ENCODE peak calls at places on chromosome 2, in six cellular contexts. One of them, this sample, is unnamed.

GRCh38 chr2:221044781-221045180 is 527.3 kb downstream of the EPHA4 start:
- DNase-seq in GM23248: no peak
- DNase-seq in astrocyte: no peak
- DNase-seq in endothelial cell of umbilical vein: no peak
- DNase-seq in fibroblast of lung: no peak
- DNase-seq in hepatocyte: no peak
- DNase-seq in this sample: no peak

GRCh38 chr2:163692611-163693482 is 43.0 kb downstream of the FIGN start:
- DNase-seq in hepatocyte: no peak
- DNase-seq in endothelial cell of umbilical vein: no peak
- DNase-seq in astrocyte: no peak
- DNase-seq in fibroblast of lung: peak; percentile 51
- DNase-seq in GM23248: peak; percentile 27
- DNase-seq in this sample: no peak

GRCh38 chr2:12320027-12320734 is 396.6 kb upstream of the TRIB2 start:
- DNase-seq in GM23248: peak; percentile 52
- DNase-seq in hepatocyte: no peak
- DNase-seq in astrocyte: peak; percentile 23
- DNase-seq in endothelial cell of umbilical vein: no peak
- DNase-seq in fibroblast of lung: peak; percentile 93
- DNase-seq in this sample: no peak

GRCh38 chr2:192218347-192218746 is 23.6 kb upstream of the TMEFF2 start:
- DNase-seq in endothelial cell of umbilical vein: no peak
- DNase-seq in astrocyte: no peak
- DNase-seq in hepatocyte: no peak
- DNase-seq in GM23248: no peak
- DNase-seq in fibroblast of lung: no peak
- DNase-seq in this sample: no peak

GRCh38 chr2:151976945-151977353 is 121.9 kb downstream of the CACNB4 start:
- DNase-seq in astrocyte: no peak
- DNase-seq in hepatocyte: no peak
- DNase-seq in endothelial cell of umbilical vein: no peak
- DNase-seq in GM23248: no peak
- DNase-seq in fibroblast of lung: no peak
- DNase-seq in this sample: no peak

GRCh38 chr2:23925702-23926288 is 1.1 kb downstream of the ATAD2B start:
- DNase-seq in hepatocyte: peak; percentile 67
- DNase-seq in fibroblast of lung: peak; percentile 64
- DNase-seq in astrocyte: peak; percentile 60
- DNase-seq in GM23248: peak; percentile 83
- DNase-seq in endothelial cell of umbilical vein: peak; percentile 76
- DNase-seq in this sample: peak; percentile 33

GRCh38 chr2:98702896-98703620 is 27.9 kb downstream of the MGAT4A start:
- DNase-seq in astrocyte: no peak
- DNase-seq in fibroblast of lung: peak; percentile 10
- DNase-seq in hepatocyte: peak; percentile 16
- DNase-seq in GM23248: no peak
- DNase-seq in endothelial cell of umbilical vein: peak; percentile 63
- DNase-seq in this sample: no peak

GRCh38 chr2:200747668-200748618 is 63.8 kb upstream of the BZW1 start:
- DNase-seq in endothelial cell of umbilical vein: no peak
- DNase-seq in fibroblast of lung: peak; percentile 90
- DNase-seq in astrocyte: peak; percentile 98
- DNase-seq in hepatocyte: peak; percentile 59
- DNase-seq in GM23248: no peak
- DNase-seq in this sample: no peak

GRCh38 chr2:105760639-105761337 is 16.1 kb downstream of the NCK2 start:
- DNase-seq in GM23248: no peak
- DNase-seq in endothelial cell of umbilical vein: no peak
- DNase-seq in hepatocyte: no peak
- DNase-seq in fibroblast of lung: no peak
- DNase-seq in astrocyte: no peak
- DNase-seq in this sample: no peak
- TF ChIP-seq EZH2 in GM23248: no peak
- TF ChIP-seq EZH2 in endothelial cell of umbilical vein: no peak
- TF ChIP-seq EZH2 in hepatocyte: no peak
- TF ChIP-seq EZH2 in fibroblast of lung: no peak
- TF ChIP-seq EZH2 in astrocyte: no peak
- TF ChIP-seq EZH2 in this sample: no peak

GRCh38 chr2:45013229-45014015 is 4.2 kb upstream of the SIX2 start:
- DNase-seq in endothelial cell of umbilical vein: no peak
- DNase-seq in hepatocyte: no peak
- DNase-seq in GM23248: peak; percentile 37
- DNase-seq in astrocyte: no peak
- DNase-seq in fibroblast of lung: no peak
- DNase-seq in this sample: no peak
- H3K27me3 ChIP-seq in endothelial cell of umbilical vein: peaks cover 76% of the 10 kb centered on the region
- H3K27me3 ChIP-seq in hepatocyte: peaks cover 90% of the 10 kb centered on the region
- H3K27me3 ChIP-seq in GM23248: peaks cover 46% of the 10 kb centered on the region
- H3K27me3 ChIP-seq in astrocyte: peaks cover 85% of the 10 kb centered on the region
- H3K27me3 ChIP-seq in fibroblast of lung: peaks cover 68% of the 10 kb centered on the region
- H3K27me3 ChIP-seq in this sample: no peaks in the 10 kb centered on the region

GRCh38 chr2:236179653-236180500 is 11.7 kb upstream of the GBX2 start:
- DNase-seq in astrocyte: peak; percentile 81
- DNase-seq in fibroblast of lung: peak; percentile 13
- DNase-seq in endothelial cell of umbilical vein: peak; percentile 91
- DNase-seq in GM23248: peak; percentile 62
- DNase-seq in hepatocyte: no peak
- DNase-seq in this sample: peak; percentile 24

GRCh38 chr2:236177604-236177966 is 9.4 kb upstream of the GBX2 start:
- DNase-seq in fibroblast of lung: peak; percentile 19
- DNase-seq in endothelial cell of umbilical vein: peak; percentile 55
- DNase-seq in astrocyte: no peak
- DNase-seq in GM23248: peak; percentile 75
- DNase-seq in hepatocyte: peak; percentile 66
- DNase-seq in this sample: no peak

GRCh38 chr2:236177967-236178909 is 10.1 kb upstream of the GBX2 start:
- DNase-seq in hepatocyte: peak; percentile 84
- DNase-seq in endothelial cell of umbilical vein: peak; percentile 78
- DNase-seq in fibroblast of lung: peak; percentile 47
- DNase-seq in GM23248: peak; percentile 77
- DNase-seq in astrocyte: peak; percentile 26
- DNase-seq in this sample: peak; percentile 87

GRCh38 chr2:236180501-236180816 is 12.3 kb upstream of the GBX2 start:
- DNase-seq in hepatocyte: no peak
- DNase-seq in endothelial cell of umbilical vein: no peak
- DNase-seq in fibroblast of lung: peak; percentile 8
- DNase-seq in astrocyte: no peak
- DNase-seq in GM23248: peak; percentile 37
- DNase-seq in this sample: no peak

GRCh38 chr2:236178921-236179652 is 10.9 kb upstream of the GBX2 start:
- DNase-seq in endothelial cell of umbilical vein: peak; percentile 60
- DNase-seq in astrocyte: peak; percentile 27
- DNase-seq in hepatocyte: no peak
- DNase-seq in GM23248: peak; percentile 57
- DNase-seq in fibroblast of lung: peak; percentile 22
- DNase-seq in this sample: no peak
- TF ChIP-seq EZH2 in endothelial cell of umbilical vein: no peak
- TF ChIP-seq EZH2 in astrocyte: peak; percentile 37
- TF ChIP-seq EZH2 in hepatocyte: peak; percentile 92
- TF ChIP-seq EZH2 in GM23248: peak; percentile 94
- TF ChIP-seq EZH2 in fibroblast of lung: no peak
- TF ChIP-seq EZH2 in this sample: no peak

GRCh38 chr2:70733428-70734185 is 34.4 kb downstream of the ADD2 start:
- DNase-seq in endothelial cell of umbilical vein: no peak
- DNase-seq in fibroblast of lung: no peak
- DNase-seq in astrocyte: no peak
- DNase-seq in GM23248: no peak
- DNase-seq in hepatocyte: no peak
- DNase-seq in this sample: no peak
- H3K27me3 ChIP-seq in endothelial cell of umbilical vein: peaks cover 13% of the 10 kb centered on the region
- H3K27me3 ChIP-seq in fibroblast of lung: no peaks in the 10 kb centered on the region
- H3K27me3 ChIP-seq in astrocyte: peaks cover 5% of the 10 kb centered on the region
- H3K27me3 ChIP-seq in GM23248: peaks cover 30% of the 10 kb centered on the region
- H3K27me3 ChIP-seq in hepatocyte: peaks cover 26% of the 10 kb centered on the region
- H3K27me3 ChIP-seq in this sample: peaks cover 33% of the 10 kb centered on the region

GRCh38 chr2:161427413-161428239 is 11.5 kb downstream of the TBR1 start:
- DNase-seq in endothelial cell of umbilical vein: no peak
- DNase-seq in hepatocyte: no peak
- DNase-seq in GM23248: peak; percentile 17
- DNase-seq in fibroblast of lung: peak; percentile 20
- DNase-seq in astrocyte: no peak
- DNase-seq in this sample: no peak
- TF ChIP-seq EZH2 in endothelial cell of umbilical vein: peak; percentile 99
- TF ChIP-seq EZH2 in hepatocyte: peak; percentile 86
- TF ChIP-seq EZH2 in GM23248: no peak
- TF ChIP-seq EZH2 in fibroblast of lung: peak; percentile 91
- TF ChIP-seq EZH2 in astrocyte: peak; percentile 91
- TF ChIP-seq EZH2 in this sample: no peak

GRCh38 chr2:239778042-239778811 is 246.9 kb downstream of the NDUFA10 start:
- DNase-seq in GM23248: no peak
- DNase-seq in fibroblast of lung: no peak
- DNase-seq in hepatocyte: no peak
- DNase-seq in endothelial cell of umbilical vein: no peak
- DNase-seq in astrocyte: no peak
- DNase-seq in this sample: no peak

GRCh38 chr2:239776441-239777033 is 248.6 kb downstream of the NDUFA10 start:
- DNase-seq in endothelial cell of umbilical vein: no peak
- DNase-seq in fibroblast of lung: no peak
- DNase-seq in GM23248: no peak
- DNase-seq in astrocyte: no peak
- DNase-seq in hepatocyte: no peak
- DNase-seq in this sample: no peak

GRCh38 chr2:239775623-239776440 is 249.3 kb downstream of the NDUFA10 start:
- DNase-seq in fibroblast of lung: no peak
- DNase-seq in endothelial cell of umbilical vein: no peak
- DNase-seq in GM23248: peak; percentile 60
- DNase-seq in hepatocyte: no peak
- DNase-seq in astrocyte: no peak
- DNase-seq in this sample: no peak

GRCh38 chr2:239778861-239779591 is 246.1 kb downstream of the NDUFA10 start:
- DNase-seq in astrocyte: no peak
- DNase-seq in hepatocyte: no peak
- DNase-seq in fibroblast of lung: no peak
- DNase-seq in GM23248: no peak
- DNase-seq in endothelial cell of umbilical vein: no peak
- DNase-seq in this sample: no peak

GRCh38 chr2:239777219-239777618 is 247.9 kb downstream of the NDUFA10 start:
- DNase-seq in endothelial cell of umbilical vein: no peak
- DNase-seq in GM23248: no peak
- DNase-seq in astrocyte: no peak
- DNase-seq in hepatocyte: no peak
- DNase-seq in fibroblast of lung: no peak
- DNase-seq in this sample: no peak
- H3K27me3 ChIP-seq in endothelial cell of umbilical vein: no peaks in the 10 kb centered on the region
- H3K27me3 ChIP-seq in GM23248: peaks cover 12% of the 10 kb centered on the region
- H3K27me3 ChIP-seq in astrocyte: no peaks in the 10 kb centered on the region
- H3K27me3 ChIP-seq in hepatocyte: peaks cover 4% of the 10 kb centered on the region
- H3K27me3 ChIP-seq in fibroblast of lung: no peaks in the 10 kb centered on the region
- H3K27me3 ChIP-seq in this sample: peaks cover 100% of the 10 kb centered on the region

GRCh38 chr2:218961229-218961628 is 1.8 kb downstream of the CDK5R2 start:
- DNase-seq in astrocyte: no peak
- DNase-seq in hepatocyte: no peak
- DNase-seq in GM23248: no peak
- DNase-seq in endothelial cell of umbilical vein: no peak
- DNase-seq in fibroblast of lung: no peak
- DNase-seq in this sample: no peak

GRCh38 chr2:218959141-218959731 is at the start of gene CDK5R2:
- DNase-seq in endothelial cell of umbilical vein: peak; percentile 77
- DNase-seq in GM23248: peak; percentile 85
- DNase-seq in fibroblast of lung: peak; percentile 83
- DNase-seq in hepatocyte: peak; percentile 88
- DNase-seq in astrocyte: peak; percentile 55
- DNase-seq in this sample: peak; percentile 83

GRCh38 chr2:218961651-218962570 is 2.4 kb downstream of the CDK5R2 start:
- DNase-seq in GM23248: no peak
- DNase-seq in hepatocyte: no peak
- DNase-seq in astrocyte: no peak
- DNase-seq in endothelial cell of umbilical vein: no peak
- DNase-seq in fibroblast of lung: no peak
- DNase-seq in this sample: no peak

GRCh38 chr2:218959761-218960195 is 312 bp downstream of the CDK5R2 start:
- DNase-seq in hepatocyte: no peak
- DNase-seq in GM23248: no peak
- DNase-seq in astrocyte: no peak
- DNase-seq in fibroblast of lung: no peak
- DNase-seq in endothelial cell of umbilical vein: no peak
- DNase-seq in this sample: no peak

DNA sequence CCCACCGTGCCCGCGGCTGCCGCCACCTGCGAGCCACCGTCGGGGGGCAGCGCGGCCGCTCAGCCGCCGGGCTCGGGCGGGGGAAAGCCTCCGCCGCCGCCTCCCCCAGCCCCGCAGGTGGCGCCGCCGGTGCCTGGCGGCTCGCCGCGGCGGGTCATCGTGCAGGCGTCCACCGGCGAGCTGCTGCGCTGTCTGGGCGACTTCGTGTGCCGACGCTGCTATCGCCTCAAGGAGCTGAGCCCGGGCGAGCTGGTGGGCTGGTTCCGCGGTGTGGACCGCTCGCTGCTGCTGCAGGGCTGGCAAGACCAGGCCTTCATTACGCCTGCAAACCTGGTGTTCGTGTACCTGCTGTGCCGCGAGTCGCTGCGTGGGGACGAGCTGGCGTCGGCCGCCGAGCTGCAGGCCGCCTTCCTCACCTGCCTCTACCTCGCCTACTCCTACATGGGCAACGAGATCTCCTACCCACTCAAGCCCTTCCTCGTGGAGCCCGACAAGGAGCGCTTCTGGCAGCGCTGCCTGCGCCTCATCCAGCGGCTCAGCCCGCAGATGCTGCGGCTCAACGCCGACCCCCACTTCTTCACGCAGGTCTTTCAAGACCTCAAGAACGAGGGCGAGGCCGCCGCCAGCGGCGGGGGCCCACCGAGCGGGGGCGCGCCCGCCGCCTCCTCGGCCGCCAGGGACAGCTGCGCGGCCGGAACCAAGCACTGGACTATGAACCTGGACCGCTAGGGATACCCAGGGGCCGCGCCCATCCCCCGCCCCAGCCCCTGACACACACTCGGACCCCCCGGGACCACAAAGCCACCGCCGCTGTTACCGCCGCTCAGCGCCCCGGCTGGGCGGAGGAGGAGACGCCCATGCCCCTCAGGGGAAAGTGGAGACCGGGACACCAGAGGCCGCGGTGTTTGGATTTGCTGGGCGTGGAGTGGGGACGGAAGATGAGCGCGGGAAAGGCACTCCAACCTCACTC is 1.0 kb downstream of the CDK5R2 start:
- DNase-seq in fibroblast of lung: no peak
- DNase-seq in endothelial cell of umbilical vein: no peak
- DNase-seq in GM23248: no peak
- DNase-seq in hepatocyte: no peak
- DNase-seq in astrocyte: no peak
- DNase-seq in this sample: no peak
- TF ChIP-seq EZH2 in fibroblast of lung: peak; percentile 100
- TF ChIP-seq EZH2 in endothelial cell of umbilical vein: peak; percentile 100
- TF ChIP-seq EZH2 in GM23248: peak; percentile 64
- TF ChIP-seq EZH2 in hepatocyte: peak; percentile 90
- TF ChIP-seq EZH2 in astrocyte: peak; percentile 98
- TF ChIP-seq EZH2 in this sample: no peak

GRCh38 chr2:41830600-41830999 is 217.2 kb upstream of the PKDCC start:
- DNase-seq in astrocyte: no peak
- DNase-seq in GM23248: no peak
- DNase-seq in endothelial cell of umbilical vein: no peak
- DNase-seq in fibroblast of lung: no peak
- DNase-seq in hepatocyte: no peak
- DNase-seq in this sample: no peak
- H3K27me3 ChIP-seq in astrocyte: peaks cover 2% of the 10 kb centered on the region
- H3K27me3 ChIP-seq in GM23248: no peaks in the 10 kb centered on the region
- H3K27me3 ChIP-seq in endothelial cell of umbilical vein: peaks cover 10% of the 10 kb centered on the region
- H3K27me3 ChIP-seq in fibroblast of lung: peaks cover 10% of the 10 kb centered on the region
- H3K27me3 ChIP-seq in hepatocyte: no peaks in the 10 kb centered on the region
- H3K27me3 ChIP-seq in this sample: peaks cover 71% of the 10 kb centered on the region